ENCODE peak calls at places on chromosomes 5 and 9, in nine cellular contexts. Z is stimulated activated CD8-positive, alpha-beta memory T cell treated with anti-CD3 and anti-CD28 coated beads, Interleukin-7, amount 100 ng/mL, for 1 hour; L is fibroblast of the conjunctiva; X is T-helper 9 cell; H is HFFc6; N is ACHN; E is Calu3; F is cardiac muscle cell; M is PC-9. Q is an unnamed sample.

GRCh38 chr9:87613265-87614111 is 112.4 kb upstream of the CTSL start:
- DNase-seq in X (no peak), H (no peak), N (no peak), M (no peak), E (no peak), F (no peak), Z (no peak), L (no peak), Q (no peak)

GRCh38 chr5:148186248-148187003 is 16.4 kb upstream of the SPINK6 start:
- DNase-seq in L (peak), E (peak), X (no peak), H (no peak), Z (no peak), F (no peak), N (no peak), M (peak), Q (peak)

GRCh38 chr9:125950880-125951471 is 203.8 kb downstream of the PBX3 start:
- DNase-seq in N (no peak), F (no peak), H (no peak), Z (no peak), M (no peak), L (no peak), X (no peak), E (no peak), Q (no peak)

GRCh38 chr9:74742792-74743389 is 144.8 kb downstream of the TRPM6 start:
- DNase-seq in H (peak), Z (no peak), N (peak), E (peak), M (no peak), L (peak), F (peak), X (no peak), Q (peak)

GRCh38 chr9:35636135-35636876 is 14.4 kb downstream of the SIT1 start:
- DNase-seq in M (no peak), H (no peak), X (no peak), N (no peak), Z (no peak), F (no peak), E (no peak), L (no peak), Q (no peak)

GRCh38 chr9:136853596-136854112 is 1.5 kb downstream of the MAMDC4 start:
- DNase-seq in Z (no peak), H (no peak), F (no peak), E (no peak), L (no peak), N (no peak), M (peak), X (no peak), Q (no peak)

GRCh38 chr5:165209101-165209727 is 1703.8 kb downstream of the MAT2B start:
- DNase-seq in E (peak), H (peak), Z (no peak), L (peak), X (no peak), N (peak), F (peak), M (no peak), Q (peak)

GRCh38 chr9:90059436-90059835 is 454.6 kb downstream of the GADD45G start:
- DNase-seq in N (no peak), E (no peak), F (no peak), L (no peak), Z (no peak), X (no peak), M (no peak), H (no peak), Q (no peak)

GRCh38 chr9:91185193-91185886 is 176.4 kb downstream of the AUH start:
- DNase-seq in L (no peak), H (no peak), Z (no peak), X (no peak), F (no peak), E (no peak), N (no peak), M (no peak), Q (no peak)

GRCh38 chr9:34606190-34606589 is 5.7 kb downstream of the RPP25L start:
- DNase-seq in M (no peak), X (no peak), Z (no peak), E (no peak), L (no peak), H (no peak), F (no peak), N (no peak), Q (no peak)

GRCh38 chr9:119370816-119371215 is 1.6 kb upstream of the BRINP1 start:
- DNase-seq in N (peak), H (no peak), M (no peak), F (peak), E (no peak), X (no peak), Z (no peak), L (no peak), Q (peak)

GRCh38 chr5:1512541-1513291 is 11.0 kb downstream of the LPCAT1 start:
- DNase-seq in N (no peak), F (no peak), H (no peak), X (no peak), Z (no peak), M (no peak), E (no peak), L (no peak), Q (no peak)

Q was measured in stromal cell of bone marrow.